ENCODE peak calls at places on chromosomes 12 and 14, in six cellular contexts. E is neural progenitor cell, H is Right ventricle myocardium inferior, O is hepatic stellate cell, P is HCEC 1CT, R is psoas muscle. N is an unnamed sample.

GRCh38 chr14:56331815-56332214 is 213.6 kb downstream of the PELI2 start:
- DNase-seq in O (no peak), R (no peak), P (no peak), E (no peak), H (no peak), N (no peak)

GRCh38 chr12:109997393-109997792 is 1.2 kb upstream of the GIT2 start:
- DNase-seq in O (no peak), H (no peak), R (no peak), E (no peak), P (no peak), N (no peak)

GRCh38 chr12:130013771-130014484 is 110.1 kb upstream of the TMEM132D start:
- DNase-seq in P (no peak), E (peak), R (peak), O (peak), H (no peak), N (no peak)

GRCh38 chr14:70988452-70988851 is 81.2 kb downstream of the PCNX1 start:
- DNase-seq in R (no peak), H (no peak), E (peak), O (no peak), P (no peak), N (no peak)

GRCh38 chr12:52204931-52205505 is 13.2 kb upstream of the KRT80 start:
- DNase-seq in O (no peak), H (no peak), P (no peak), R (no peak), E (no peak), N (no peak)

GRCh38 chr12:124109760-124110159 is 136.7 kb downstream of the ZNF664 start:
- DNase-seq in E (peak), R (no peak), O (peak), P (peak), H (no peak), N (no peak)

GRCh38 chr12:116933512-116934246 is 22.9 kb downstream of the FBXW8 start:
- DNase-seq in P (no peak), O (no peak), E (no peak), R (no peak), H (no peak), N (no peak)

GRCh38 chr14:62691613-62692489 is 353.4 kb downstream of the KCNH5 start:
- DNase-seq in P (peak), R (no peak), E (no peak), H (no peak), O (peak), N (no peak)

GRCh38 chr12:40942326-40942725 is 245.8 kb upstream of the PDZRN4 start:
- DNase-seq in H (no peak), O (peak), P (peak), R (no peak), E (peak), N (no peak)

GRCh38 chr12:53551889-53552291 is 44.6 kb upstream of the NPFF start:
- DNase-seq in O (no peak), E (peak), H (no peak), R (no peak), P (no peak), N (no peak)

GRCh38 chr12:26803552-26803951 is 29.4 kb downstream of the ITPR2 start:
- DNase-seq in P (peak), E (no peak), O (no peak), H (no peak), R (no peak), N (no peak)

GRCh38 chr14:51444381-51445000 is 204.4 kb downstream of the TMX1 start:
- DNase-seq in H (no peak), R (no peak), E (no peak), P (peak), O (no peak), N (no peak)

GRCh38 chr12:119447618-119448017 is 113.1 kb downstream of the CCDC60 start:
- DNase-seq in O (no peak), H (no peak), P (no peak), E (no peak), R (no peak), N (no peak)

GRCh38 chr14:105999361-106000028 is 473.1 kb downstream of the TMEM121 start:
- DNase-seq in R (peak), H (peak), O (no peak), E (peak), P (no peak), N (no peak)

GRCh38 chr12:104060791-104061190 is 3.5 kb upstream of the HCFC2 start:
- DNase-seq in O (no peak), R (no peak), P (no peak), E (no peak), H (no peak), N (no peak)

GRCh38 chr14:49640540-49641417 is 5.7 kb upstream of the DNAAF2 start:
- DNase-seq in P (no peak), R (no peak), H (no peak), O (no peak), E (no peak), N (no peak)

GRCh38 chr14:94945615-94946014 is 175.7 kb upstream of the GSC start:
- DNase-seq in H (no peak), E (no peak), P (no peak), O (no peak), R (no peak), N (no peak)

GRCh38 chr14:50363734-50364113 is 33.0 kb downstream of the CDKL1 start:
- DNase-seq in P (peak), R (no peak), H (no peak), O (peak), E (no peak), N (peak)

GRCh38 chr12:56990648-56991318 is 15.6 kb downstream of the ZBTB39 start:
- DNase-seq in O (no peak), E (no peak), P (no peak), H (no peak), R (no peak), N (no peak)

GRCh38 chr12:50282581-50283229 is 615 bp downstream of the LIMA1 start:
- DNase-seq in H (no peak), E (no peak), P (peak), O (peak), R (no peak), N (no peak)

GRCh38 chr12:50050410-50051280 is 6.8 kb upstream of the ASIC1 start:
- DNase-seq in E (peak), O (peak), H (peak), R (peak), P (no peak), N (no peak)

GRCh38 chr14:96206461-96206860 is 1.8 kb downstream of the BDKRB2 start:
- DNase-seq in O (no peak), R (no peak), P (no peak), H (no peak), E (no peak), N (no peak)

GRCh38 chr12:98793121-98793520 is 148.0 kb downstream of the APAF1 start:
- DNase-seq in H (no peak), O (no peak), E (no peak), P (no peak), R (no peak), N (no peak)

GRCh38 chr12:16385779-16386646 is 38.6 kb downstream of the MGST1 start:
- DNase-seq in P (peak), H (no peak), R (no peak), E (peak), O (peak), N (no peak)

GRCh38 chr12:77723308-77723707 is 107.4 kb upstream of the NAV3 start:
- DNase-seq in H (no peak), O (no peak), P (no peak), E (no peak), R (no peak), N (no peak)

GRCh38 chr12:69655616-69656336 is 43.3 kb downstream of the BEST3 start:
- DNase-seq in H (no peak), P (peak), E (no peak), R (no peak), O (peak), N (no peak)

GRCh38 chr12:116962783-116963356 is 52.1 kb downstream of the FBXW8 start:
- DNase-seq in R (no peak), E (no peak), P (no peak), O (no peak), H (no peak), N (no peak)

GRCh38 chr12:90854136-90854689 is 100.8 kb downstream of the CCER1 start:
- DNase-seq in R (no peak), E (peak), O (peak), P (peak), H (no peak), N (no peak)

GRCh38 chr14:58817846-58818245 is 180.1 kb downstream of the DACT1 start:
- DNase-seq in E (no peak), R (no peak), O (no peak), H (no peak), P (peak), N (no peak)

GRCh38 chr12:76719171-76719631 is 44.7 kb upstream of the ZDHHC17 start:
- DNase-seq in E (no peak), R (no peak), O (no peak), H (no peak), P (peak), N (no peak)

GRCh38 chr12:54394281-54394719 is 9.8 kb upstream of the ZNF385A start:
- DNase-seq in O (peak), E (peak), R (no peak), H (no peak), P (peak), N (no peak)

GRCh38 chr14:81465507-81466228 is 65.5 kb upstream of the STON2 start:
- DNase-seq in E (no peak), H (no peak), P (no peak), R (no peak), O (no peak), N (no peak)

N was measured in activated CD4-positive, alpha-beta T cell treated with anti-CD3 and anti-CD28 coated beads for 1 hour.